ENCODE peak calls at places on chromosomes 16 and 17, in five cellular contexts. B is Peyer's patch, X is stomach, S is right lobe of liver, T is adrenal gland. E is an unnamed sample.
A peak's percentile ranks its signal among the peaks of the same experiment; 100 is the strongest.

GRCh38 chr16:69319826-69320730 is 8.9 kb downstream of the VPS4A start:
- DNase-seq in B (no peak), X (no peak), S (peak; percentile 42), T (no peak), E (no peak)

GRCh38 chr17:72122002-72122310 is 1.1 kb downstream of the SOX9 start:
- DNase-seq in B (no peak), X (no peak), S (no peak), T (no peak), E (no peak)

GRCh38 chr17:8142887-8143580 is 9.2 kb downstream of the PER1 start:
- DNase-seq in B (no peak), X (no peak), S (no peak), T (no peak), E (no peak)

GRCh38 chr16:626787-627457 is 3.9 kb upstream of the WFIKKN1 start:
- DNase-seq in B (no peak), X (no peak), S (peak; percentile 54), T (peak; percentile 96), E (no peak)

GRCh38 chr17:410674-411401 is 58.2 kb upstream of the RPH3AL start:
- DNase-seq in B (no peak), X (no peak), S (no peak), T (peak; percentile 27), E (peak; percentile 19)

GRCh38 chr17:65522751-65523404 is 38.6 kb downstream of the AXIN2 start:
- DNase-seq in B (no peak), X (no peak), S (no peak), T (no peak), E (no peak)

GRCh38 chr16:90077757-90078593 is 844 bp upstream of the PRDM7 start:
- DNase-seq in B (peak; percentile 20), X (no peak), S (no peak), T (no peak), E (peak; percentile 32)

GRCh38 chr17:39923836-39924690 is 3.3 kb downstream of the ORMDL3 start:
- DNase-seq in B (no peak), X (no peak), S (peak; percentile 90), T (no peak), E (no peak)

GRCh38 chr16:637081-638018 is 1.2 kb upstream of the METTL26 start:
- DNase-seq in B (peak; percentile 92), X (peak; percentile 92), S (peak; percentile 97), T (peak; percentile 92), E (peak; percentile 91)

GRCh38 chr17:62966426-62967110 is 533 bp downstream of the TANC2 start:
- DNase-seq in B (peak; percentile 26), X (peak; percentile 64), S (peak; percentile 68), T (peak; percentile 10), E (peak; percentile 69)

GRCh38 chr16:68200120-68200783 is 35.7 kb downstream of the ESRP2 start:
- DNase-seq in B (no peak), X (no peak), S (no peak), T (no peak), E (no peak)

GRCh38 chr16:52005551-52005950 is 541.4 kb downstream of the TOX3 start:
- DNase-seq in B (no peak), X (no peak), S (no peak), T (no peak), E (no peak)

GRCh38 chr17:36183001-36183810 is 6.8 kb upstream of the TBC1D3B start:
- DNase-seq in B (peak; percentile 27), X (peak; percentile 67), S (peak; percentile 79), T (peak; percentile 62), E (peak; percentile 71)

GRCh38 chr17:12389421-12389820 is 276.3 kb upstream of the MYOCD start:
- DNase-seq in B (no peak), X (no peak), S (no peak), T (no peak), E (no peak)

GRCh38 chr17:12391468-12391867 is 274.2 kb upstream of the MYOCD start:
- DNase-seq in B (no peak), X (no peak), S (no peak), T (no peak), E (no peak)

GRCh38 chr17:12386240-12386639 is 279.4 kb upstream of the MYOCD start:
- DNase-seq in B (no peak), X (no peak), S (no peak), T (no peak), E (no peak)

DNA sequence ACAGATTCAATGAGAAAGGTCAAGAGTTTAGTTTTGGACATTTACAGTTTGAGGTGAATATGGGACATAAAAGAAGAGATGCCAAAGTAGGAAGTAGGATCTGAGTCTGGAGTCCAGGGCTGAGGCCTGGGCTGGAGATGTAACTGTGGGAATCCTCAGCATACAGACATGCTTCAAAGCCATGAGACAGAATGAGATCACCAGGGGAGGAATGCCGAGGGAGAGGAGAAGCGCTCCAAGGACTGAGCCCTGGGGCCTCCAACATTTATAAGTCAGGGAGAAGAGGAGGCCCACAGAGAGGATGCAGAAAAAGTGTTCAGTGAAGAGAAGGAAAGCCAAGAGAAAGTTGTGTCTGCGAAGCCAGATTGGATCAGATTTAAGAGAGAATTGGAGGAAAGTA is 277.5 kb upstream of the MYOCD start:
- DNase-seq in B (no peak), X (no peak), S (no peak), T (no peak), E (no peak)
- H3K27ac ChIP-seq in B (no peak overlapping the region), X (no peak overlapping the region), S (no peak overlapping the region), T (no peak overlapping the region), E (no peak overlapping the region)

GRCh38 chr17:77025781-77026180 is 115.0 kb upstream of the SEC14L1 start:
- DNase-seq in B (no peak), X (no peak), S (no peak), T (no peak), E (no peak)

GRCh38 chr17:77022766-77023165 is 118.0 kb upstream of the SEC14L1 start:
- DNase-seq in B (no peak), X (no peak), S (no peak), T (no peak), E (no peak)

GRCh38 chr17:77019955-77020379 is 120.8 kb upstream of the SEC14L1 start:
- DNase-seq in B (no peak), X (no peak), S (no peak), T (no peak), E (no peak)

GRCh38 chr17:77018504-77018903 is 122.3 kb upstream of the SEC14L1 start:
- DNase-seq in B (no peak), X (no peak), S (no peak), T (no peak), E (no peak)

GRCh38 chr17:77020973-77021372 is 119.8 kb upstream of the SEC14L1 start:
- DNase-seq in B (no peak), X (no peak), S (no peak), T (no peak), E (no peak)
- TF ChIP-seq CTCF in B (no peak), X (no peak), S (no peak), T (no peak), E (no peak)

GRCh38 chr17:78965369-78965982 is 14.2 kb downstream of the LGALS3BP start:
- DNase-seq in B (no peak), X (no peak), S (no peak), T (no peak), E (no peak)

GRCh38 chr17:78966906-78967600 is 12.7 kb downstream of the LGALS3BP start:
- DNase-seq in B (no peak), X (no peak), S (no peak), T (no peak), E (no peak)

GRCh38 chr17:78963378-78963777 is 16.3 kb downstream of the LGALS3BP start:
- DNase-seq in B (no peak), X (no peak), S (no peak), T (no peak), E (no peak)

GRCh38 chr17:78967782-78968362 is 11.9 kb downstream of the LGALS3BP start:
- DNase-seq in B (no peak), X (no peak), S (no peak), T (no peak), E (no peak)

GRCh38 chr17:78966123-78966813 is 13.5 kb downstream of the LGALS3BP start:
- DNase-seq in B (no peak), X (no peak), S (no peak), T (no peak), E (no peak)
- TF ChIP-seq POLR2A in B (no peak), X (no peak), S (no peak), T (no peak), E (no peak)

DNA sequence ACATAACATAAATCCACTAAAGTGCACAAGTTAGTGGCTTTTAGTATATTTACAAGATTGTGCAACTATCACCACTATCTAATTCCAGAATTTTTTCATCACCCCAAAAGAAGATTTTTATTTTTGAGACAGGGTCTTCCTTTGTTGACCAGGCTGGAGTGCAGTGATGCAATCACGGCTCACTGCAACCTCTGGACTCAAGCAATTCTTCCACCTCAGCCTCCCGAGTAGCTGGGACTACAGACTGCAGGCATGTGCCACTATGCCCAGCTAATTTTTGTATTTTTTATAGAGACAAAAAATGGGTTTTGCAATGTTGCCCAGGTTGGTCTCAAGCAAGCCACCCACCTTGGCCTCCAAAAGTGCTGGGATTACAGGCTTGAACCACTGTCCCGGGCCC is 15.1 kb downstream of the DRC7 start:
- DNase-seq in B (no peak), X (no peak), S (no peak), T (no peak), E (no peak)
- H3K27ac ChIP-seq in B (no peak overlapping the region), X (no peak overlapping the region), S (no peak overlapping the region), T (no peak overlapping the region), E (no peak overlapping the region)

GRCh38 chr17:58960068-58960467 is 146.6 kb downstream of the TRIM37 start:
- DNase-seq in B (no peak), X (no peak), S (peak; percentile 54), T (peak; percentile 43), E (peak; percentile 41)
- TF ChIP-seq CTCF in B (no peak), X (no peak), S (peak; percentile 57), T (no peak), E (peak; percentile 27)

DNA sequence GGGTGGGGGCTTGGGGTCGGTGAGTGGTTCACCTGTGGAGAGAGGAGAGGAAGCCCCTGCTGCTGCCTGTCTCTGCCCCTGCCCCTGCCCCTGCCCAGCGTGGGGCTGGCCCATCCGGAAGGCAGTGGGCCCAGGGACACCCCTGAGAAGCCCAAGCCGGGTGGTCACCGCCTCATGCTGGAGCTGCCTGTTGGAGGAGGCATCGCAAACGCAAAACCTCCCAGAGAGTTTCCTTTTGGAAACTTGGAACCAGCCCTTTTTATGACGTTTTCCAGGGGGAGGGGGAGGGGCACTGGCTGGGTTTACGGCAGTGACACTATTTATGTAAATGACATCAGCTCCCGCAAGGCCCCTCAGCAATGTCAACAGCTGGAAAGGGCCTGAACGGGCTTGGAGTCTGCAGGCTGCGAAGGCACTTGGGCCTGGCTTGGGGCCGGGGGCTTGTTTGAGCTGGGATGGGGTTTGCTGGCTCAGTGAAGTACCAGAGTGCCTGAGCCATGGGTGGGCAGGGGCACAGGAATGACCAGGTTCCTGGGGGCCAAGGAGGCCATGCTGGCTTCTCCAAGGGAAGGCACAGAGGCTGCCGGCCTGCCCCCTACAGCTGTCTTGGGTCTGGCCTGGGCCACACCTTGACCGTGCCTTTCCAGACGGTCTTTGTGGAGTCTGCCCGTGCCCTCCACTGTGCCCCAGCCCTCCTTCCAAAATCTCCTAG is 219.5 kb downstream of the NTN1 start:
- DNase-seq in B (peak; percentile 22), X (peak; percentile 47), S (peak; percentile 61), T (peak; percentile 75), E (peak; percentile 77)
- TF ChIP-seq POLR2A in B (no peak), X (no peak), S (no peak), T (no peak), E (peak; percentile 46)

GRCh38 chr16:88992351-88993005 is 15.5 kb upstream of the CBFA2T3 start:
- DNase-seq in B (no peak), X (no peak), S (no peak), T (no peak), E (no peak)
- H3K27ac ChIP-seq in B (no peak overlapping the region), X (no peak overlapping the region), S (no peak overlapping the region), T (no peak overlapping the region), E (no peak overlapping the region)

GRCh38 chr17:14227052-14227451 is 9.6 kb downstream of the CDRT15 start:
- DNase-seq in B (no peak), X (no peak), S (no peak), T (no peak), E (no peak)
- TF ChIP-seq CTCF in B (no peak), X (no peak), S (no peak), T (no peak), E (no peak)

GRCh38 chr17:46944931-46945330 is 22.0 kb downstream of the GOSR2 start:
- DNase-seq in B (no peak), X (no peak), S (no peak), T (no peak), E (no peak)
- TF ChIP-seq POLR2A in B (no peak), X (no peak), S (no peak), T (no peak), E (no peak)

E was measured in body of pancreas.